ENCODE peak calls at places on chromosomes 1 and 21, in eight cellular contexts. One of them, this sample, is unnamed.

GRCh38 chr1:18938707-18939070 is 17.8 kb downstream of the IFFO2 start:
- DNase-seq in spleen: peak; percentile 53
- DNase-seq in erythroblast: peak; percentile 20
- DNase-seq in A549: no peak
- DNase-seq in GM12892: no peak
- DNase-seq in IMR-90: no peak
- DNase-seq in body of pancreas: no peak
- DNase-seq in Peyer's patch: no peak
- DNase-seq in this sample: no peak

GRCh38 chr1:178713270-178713669 is 11.8 kb upstream of the RALGPS2 start:
- DNase-seq in IMR-90: no peak
- DNase-seq in spleen: no peak
- DNase-seq in Peyer's patch: no peak
- DNase-seq in A549: no peak
- DNase-seq in body of pancreas: no peak
- DNase-seq in erythroblast: no peak
- DNase-seq in GM12892: no peak
- DNase-seq in this sample: no peak

GRCh38 chr1:197618065-197618464 is 157.2 kb downstream of the DENND1B start:
- DNase-seq in GM12892: no peak
- DNase-seq in IMR-90: peak; percentile 34
- DNase-seq in erythroblast: no peak
- DNase-seq in body of pancreas: no peak
- DNase-seq in A549: no peak
- DNase-seq in Peyer's patch: no peak
- DNase-seq in spleen: no peak
- DNase-seq in this sample: no peak

GRCh38 chr1:7422561-7422960 is 348.5 kb upstream of the VAMP3 start:
- DNase-seq in body of pancreas: no peak
- DNase-seq in GM12892: no peak
- DNase-seq in A549: no peak
- DNase-seq in Peyer's patch: peak; percentile 23
- DNase-seq in spleen: peak; percentile 55
- DNase-seq in erythroblast: no peak
- DNase-seq in IMR-90: no peak
- DNase-seq in this sample: no peak

GRCh38 chr1:220278991-220279390 is 6.7 kb upstream of the RAB3GAP2 start:
- DNase-seq in Peyer's patch: no peak
- DNase-seq in erythroblast: no peak
- DNase-seq in spleen: no peak
- DNase-seq in GM12892: no peak
- DNase-seq in body of pancreas: no peak
- DNase-seq in A549: no peak
- DNase-seq in IMR-90: peak; percentile 56
- DNase-seq in this sample: no peak

GRCh38 chr1:205783904-205784303 is 8.6 kb upstream of the RAB29 start:
- DNase-seq in erythroblast: no peak
- DNase-seq in IMR-90: peak; percentile 48
- DNase-seq in GM12892: no peak
- DNase-seq in spleen: no peak
- DNase-seq in Peyer's patch: no peak
- DNase-seq in A549: no peak
- DNase-seq in body of pancreas: no peak
- DNase-seq in this sample: no peak

GRCh38 chr1:31855038-31855845 is 39.4 kb upstream of the SPOCD1 start:
- DNase-seq in body of pancreas: no peak
- DNase-seq in A549: no peak
- DNase-seq in spleen: no peak
- DNase-seq in GM12892: no peak
- DNase-seq in IMR-90: peak; percentile 75
- DNase-seq in Peyer's patch: no peak
- DNase-seq in erythroblast: no peak
- DNase-seq in this sample: no peak

GRCh38 chr1:85134583-85135455 is 66.0 kb downstream of the SYDE2 start:
- DNase-seq in body of pancreas: peak; percentile 15
- DNase-seq in IMR-90: peak; percentile 86
- DNase-seq in A549: no peak
- DNase-seq in spleen: no peak
- DNase-seq in GM12892: no peak
- DNase-seq in Peyer's patch: no peak
- DNase-seq in erythroblast: no peak
- DNase-seq in this sample: peak; percentile 24

GRCh38 chr1:67590329-67590728 is 94.7 kb upstream of the GADD45A start:
- DNase-seq in Peyer's patch: no peak
- DNase-seq in A549: no peak
- DNase-seq in spleen: no peak
- DNase-seq in erythroblast: no peak
- DNase-seq in GM12892: no peak
- DNase-seq in IMR-90: peak; percentile 45
- DNase-seq in body of pancreas: no peak
- DNase-seq in this sample: peak; percentile 62

GRCh38 chr1:218266356-218266755 is 18.7 kb upstream of the RRP15 start:
- DNase-seq in GM12892: no peak
- DNase-seq in IMR-90: peak; percentile 8
- DNase-seq in erythroblast: no peak
- DNase-seq in Peyer's patch: no peak
- DNase-seq in body of pancreas: no peak
- DNase-seq in A549: no peak
- DNase-seq in spleen: no peak
- DNase-seq in this sample: no peak

GRCh38 chr1:186482661-186483255 is 21.8 kb upstream of the PDC start:
- DNase-seq in body of pancreas: peak; percentile 35
- DNase-seq in A549: peak; percentile 41
- DNase-seq in IMR-90: peak; percentile 75
- DNase-seq in GM12892: no peak
- DNase-seq in erythroblast: peak; percentile 68
- DNase-seq in spleen: no peak
- DNase-seq in Peyer's patch: peak; percentile 65
- DNase-seq in this sample: peak; percentile 45

GRCh38 chr21:45988366-45989347 is 7.1 kb downstream of the COL6A1 start:
- DNase-seq in IMR-90: no peak
- DNase-seq in body of pancreas: no peak
- DNase-seq in erythroblast: no peak
- DNase-seq in Peyer's patch: peak; percentile 42
- DNase-seq in A549: no peak
- DNase-seq in spleen: peak; percentile 56
- DNase-seq in GM12892: no peak
- DNase-seq in this sample: peak; percentile 8

GRCh38 chr1:118322369-118322768 is 137.3 kb upstream of the SPAG17 start:
- DNase-seq in spleen: no peak
- DNase-seq in GM12892: no peak
- DNase-seq in A549: no peak
- DNase-seq in body of pancreas: no peak
- DNase-seq in IMR-90: no peak
- DNase-seq in erythroblast: no peak
- DNase-seq in Peyer's patch: no peak
- DNase-seq in this sample: no peak

GRCh38 chr1:54337034-54337433 is 69.2 kb downstream of the SSBP3 start:
- DNase-seq in IMR-90: no peak
- DNase-seq in spleen: no peak
- DNase-seq in GM12892: no peak
- DNase-seq in Peyer's patch: no peak
- DNase-seq in erythroblast: no peak
- DNase-seq in A549: no peak
- DNase-seq in body of pancreas: no peak
- DNase-seq in this sample: no peak

DNA sequence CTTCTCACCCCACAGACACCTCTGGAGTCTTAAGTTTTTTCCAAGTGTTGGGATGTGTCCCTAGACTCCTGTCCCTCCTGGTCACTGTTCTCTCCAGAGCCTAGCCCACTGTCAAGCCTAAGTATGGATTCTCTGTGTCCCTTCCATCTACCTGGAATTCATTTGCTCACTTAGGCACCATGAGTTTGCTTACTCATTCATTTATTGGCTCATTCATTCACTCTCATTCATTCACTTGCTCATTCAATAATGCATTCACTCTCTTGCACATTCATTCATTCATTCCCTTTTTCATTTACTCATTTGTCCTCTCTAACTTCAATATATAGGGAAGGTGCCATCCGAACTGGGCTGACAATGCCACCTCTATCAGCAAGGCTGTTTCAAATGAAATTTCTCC is 1.6 kb downstream of the S100A16 start:
- DNase-seq in spleen: no peak
- DNase-seq in erythroblast: no peak
- DNase-seq in body of pancreas: no peak
- DNase-seq in A549: no peak
- DNase-seq in IMR-90: no peak
- DNase-seq in Peyer's patch: no peak
- DNase-seq in GM12892: no peak
- DNase-seq in this sample: no peak
- TF ChIP-seq POLR2A in spleen: no peak
- TF ChIP-seq POLR2A in erythroblast: no peak
- TF ChIP-seq POLR2A in body of pancreas: no peak
- TF ChIP-seq POLR2A in A549: no peak
- TF ChIP-seq POLR2A in IMR-90: no peak
- TF ChIP-seq POLR2A in Peyer's patch: no peak
- TF ChIP-seq POLR2A in GM12892: no peak
- TF ChIP-seq POLR2A in this sample: no peak

GRCh38 chr1:207755846-207756692 is 4.2 kb downstream of the CD46 start:
- DNase-seq in erythroblast: no peak
- DNase-seq in body of pancreas: no peak
- DNase-seq in Peyer's patch: peak; percentile 48
- DNase-seq in spleen: no peak
- DNase-seq in GM12892: no peak
- DNase-seq in A549: no peak
- DNase-seq in IMR-90: no peak
- DNase-seq in this sample: no peak
- TF ChIP-seq POLR2A in erythroblast: no peak
- TF ChIP-seq POLR2A in body of pancreas: no peak
- TF ChIP-seq POLR2A in Peyer's patch: peak; percentile 10
- TF ChIP-seq POLR2A in spleen: no peak
- TF ChIP-seq POLR2A in GM12892: no peak
- TF ChIP-seq POLR2A in A549: no peak
- TF ChIP-seq POLR2A in IMR-90: no peak
- TF ChIP-seq POLR2A in this sample: peak; percentile 15

GRCh38 chr1:172559811-172560210 is 26.9 kb downstream of the SUCO start:
- DNase-seq in IMR-90: no peak
- DNase-seq in erythroblast: no peak
- DNase-seq in A549: no peak
- DNase-seq in body of pancreas: no peak
- DNase-seq in spleen: no peak
- DNase-seq in GM12892: no peak
- DNase-seq in Peyer's patch: no peak
- DNase-seq in this sample: no peak
- TF ChIP-seq POLR2A in IMR-90: no peak
- TF ChIP-seq POLR2A in erythroblast: no peak
- TF ChIP-seq POLR2A in A549: no peak
- TF ChIP-seq POLR2A in body of pancreas: no peak
- TF ChIP-seq POLR2A in spleen: no peak
- TF ChIP-seq POLR2A in GM12892: no peak
- TF ChIP-seq POLR2A in Peyer's patch: no peak
- TF ChIP-seq POLR2A in this sample: no peak

DNA sequence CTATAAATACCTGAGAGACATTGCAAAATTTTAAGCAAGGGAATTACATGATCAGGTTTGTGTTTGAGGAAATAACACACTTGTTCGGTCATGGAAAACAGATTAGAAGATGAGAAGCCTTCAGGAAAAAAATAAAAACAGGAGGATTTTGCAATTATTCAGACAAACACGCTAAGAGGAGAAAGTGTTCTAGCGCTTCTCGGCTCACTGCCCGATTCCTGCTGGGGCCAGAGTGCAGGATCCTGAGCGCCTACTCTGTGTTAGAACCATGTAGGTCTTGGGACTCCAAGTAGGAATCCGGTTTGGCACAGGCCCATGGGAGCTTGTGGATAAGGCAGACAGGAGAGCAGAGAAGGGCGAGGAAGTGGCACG is 8.1 kb upstream of the PRELP start:
- DNase-seq in Peyer's patch: peak; percentile 78
- DNase-seq in A549: no peak
- DNase-seq in GM12892: no peak
- DNase-seq in body of pancreas: peak; percentile 45
- DNase-seq in erythroblast: no peak
- DNase-seq in IMR-90: no peak
- DNase-seq in spleen: no peak
- DNase-seq in this sample: peak; percentile 39
- TF ChIP-seq POLR2A in Peyer's patch: no peak
- TF ChIP-seq POLR2A in A549: no peak
- TF ChIP-seq POLR2A in GM12892: no peak
- TF ChIP-seq POLR2A in body of pancreas: no peak
- TF ChIP-seq POLR2A in erythroblast: no peak
- TF ChIP-seq POLR2A in IMR-90: no peak
- TF ChIP-seq POLR2A in spleen: no peak
- TF ChIP-seq POLR2A in this sample: no peak

GRCh38 chr1:203795382-203796222 is at the start of the genes ZBED6 and ZC3H11A:
- DNase-seq in erythroblast: peak; percentile 98
- DNase-seq in spleen: peak; percentile 100
- DNase-seq in Peyer's patch: peak; percentile 100
- DNase-seq in IMR-90: peak; percentile 98
- DNase-seq in GM12892: peak; percentile 85
- DNase-seq in A549: peak; percentile 98
- DNase-seq in body of pancreas: peak; percentile 99
- DNase-seq in this sample: peak; percentile 100
- TF ChIP-seq POLR2A in erythroblast: peak; percentile 66
- TF ChIP-seq POLR2A in spleen: peak; percentile 36
- TF ChIP-seq POLR2A in Peyer's patch: peak; percentile 85
- TF ChIP-seq POLR2A in IMR-90: peak; percentile 88
- TF ChIP-seq POLR2A in GM12892: peak; percentile 71
- TF ChIP-seq POLR2A in A549: peak; percentile 52
- TF ChIP-seq POLR2A in body of pancreas: peak; percentile 48
- TF ChIP-seq POLR2A in this sample: peak; percentile 84

DNA sequence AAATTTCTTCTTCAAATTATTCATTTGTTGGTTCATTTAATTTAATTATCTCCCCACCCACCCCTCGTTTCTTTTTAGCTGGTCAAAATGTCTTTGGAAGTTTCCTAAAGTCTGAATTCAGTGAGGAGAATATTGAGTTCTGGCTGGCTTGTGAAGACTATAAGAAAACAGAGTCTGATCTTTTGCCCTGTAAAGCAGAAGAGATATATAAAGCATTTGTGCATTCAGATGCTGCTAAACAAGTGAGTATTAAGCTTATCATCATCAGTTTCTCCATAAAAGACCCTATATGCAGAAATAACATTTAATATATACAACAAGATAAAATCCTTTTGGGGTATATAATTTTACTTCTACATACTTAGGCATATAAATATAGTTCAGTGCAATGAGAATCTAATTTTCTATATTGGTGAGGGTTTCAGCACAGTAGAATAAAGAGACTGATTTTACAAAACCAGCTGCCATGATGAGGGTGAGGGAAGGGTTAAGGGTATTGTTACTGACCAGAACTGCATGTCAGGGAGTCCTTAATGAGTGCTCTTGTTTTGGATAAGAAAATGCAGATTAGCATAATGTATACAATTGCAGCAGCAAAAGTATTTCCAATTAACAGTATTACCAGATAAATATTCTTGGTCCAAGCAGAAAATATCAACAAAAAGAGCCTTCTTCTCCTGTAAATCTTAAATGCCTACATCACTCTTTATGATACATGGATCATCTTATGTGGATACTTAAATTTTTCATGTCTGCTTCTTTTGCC is 2.8 kb downstream of the RGS1 start:
- DNase-seq in A549: no peak
- DNase-seq in spleen: no peak
- DNase-seq in GM12892: no peak
- DNase-seq in erythroblast: no peak
- DNase-seq in body of pancreas: no peak
- DNase-seq in Peyer's patch: no peak
- DNase-seq in IMR-90: no peak
- DNase-seq in this sample: no peak
- TF ChIP-seq POLR2A in A549: no peak
- TF ChIP-seq POLR2A in spleen: no peak
- TF ChIP-seq POLR2A in GM12892: peak; percentile 67
- TF ChIP-seq POLR2A in erythroblast: no peak
- TF ChIP-seq POLR2A in body of pancreas: no peak
- TF ChIP-seq POLR2A in Peyer's patch: no peak
- TF ChIP-seq POLR2A in IMR-90: no peak
- TF ChIP-seq POLR2A in this sample: no peak

GRCh38 chr1:109548321-109549267 is at the start of gene GNAI3:
- DNase-seq in Peyer's patch: peak; percentile 99
- DNase-seq in GM12892: peak; percentile 86
- DNase-seq in A549: peak; percentile 91
- DNase-seq in spleen: peak; percentile 99
- DNase-seq in IMR-90: peak; percentile 96
- DNase-seq in body of pancreas: peak; percentile 97
- DNase-seq in erythroblast: peak; percentile 98
- DNase-seq in this sample: peak; percentile 99
- TF ChIP-seq POLR2A in Peyer's patch: peak; percentile 100
- TF ChIP-seq POLR2A in GM12892: peak; percentile 96
- TF ChIP-seq POLR2A in A549: peak; percentile 83
- TF ChIP-seq POLR2A in spleen: peak; percentile 75
- TF ChIP-seq POLR2A in IMR-90: peak; percentile 97
- TF ChIP-seq POLR2A in body of pancreas: peak; percentile 98
- TF ChIP-seq POLR2A in erythroblast: peak; percentile 98
- TF ChIP-seq POLR2A in this sample: peak; percentile 99